ENCODE peak calls at places on chromosomes 1 and 21, in six cellular contexts. E is K562, Y is A549, K is WTC11, D is H1, P is HepG2. C is an unnamed sample.

GRCh38 chr1:221602866-221603265 is 139.0 kb downstream of the DUSP10 start:
- DNase-seq in E (no peak), Y (peak), K (no peak), D (no peak), P (no peak), C (no peak)

GRCh38 chr1:195733408-195733807 is 874.8 kb downstream of the KCNT2 start:
- DNase-seq in E (no peak), Y (no peak), K (no peak), D (no peak), P (no peak), C (no peak)

GRCh38 chr1:14968251-14968812 is 185.2 kb upstream of the TMEM51 start:
- DNase-seq in E (no peak), Y (no peak), K (no peak), D (no peak), P (no peak), C (peak)

GRCh38 chr1:223873044-223873443 is 27.3 kb upstream of the TP53BP2 start:
- DNase-seq in E (no peak), Y (no peak), K (no peak), D (no peak), P (no peak), C (no peak)

GRCh38 chr1:12063141-12064072 is at the start of gene TNFRSF8:
- DNase-seq in E (peak), Y (no peak), K (peak), D (peak), P (no peak), C (no peak)

GRCh38 chr1:7581754-7582264 is 189.3 kb upstream of the VAMP3 start:
- DNase-seq in E (no peak), Y (no peak), K (no peak), D (no peak), P (no peak), C (no peak)

GRCh38 chr1:203913045-203913444 is 51.6 kb downstream of the SNRPE start:
- DNase-seq in E (no peak), Y (no peak), K (no peak), D (no peak), P (no peak), C (no peak)

GRCh38 chr1:206495011-206495461 is 12.3 kb upstream of the RASSF5 start:
- DNase-seq in E (no peak), Y (no peak), K (no peak), D (no peak), P (no peak), C (no peak)

GRCh38 chr1:234911787-234912186 is 216.8 kb downstream of the TOMM20 start:
- DNase-seq in E (no peak), Y (no peak), K (no peak), D (no peak), P (no peak), C (peak)

GRCh38 chr1:64038119-64038518 is 165.3 kb upstream of the UBE2U start:
- DNase-seq in E (no peak), Y (no peak), K (no peak), D (no peak), P (no peak), C (no peak)

GRCh38 chr21:44612669-44613229 is 870 bp downstream of the KRTAP10-8 start:
- DNase-seq in E (no peak), Y (no peak), K (no peak), D (peak), P (no peak), C (no peak)

GRCh38 chr21:15222711-15223110 is 157.9 kb upstream of the NRIP1 start:
- DNase-seq in E (no peak), Y (no peak), K (no peak), D (no peak), P (no peak), C (no peak)

DNA sequence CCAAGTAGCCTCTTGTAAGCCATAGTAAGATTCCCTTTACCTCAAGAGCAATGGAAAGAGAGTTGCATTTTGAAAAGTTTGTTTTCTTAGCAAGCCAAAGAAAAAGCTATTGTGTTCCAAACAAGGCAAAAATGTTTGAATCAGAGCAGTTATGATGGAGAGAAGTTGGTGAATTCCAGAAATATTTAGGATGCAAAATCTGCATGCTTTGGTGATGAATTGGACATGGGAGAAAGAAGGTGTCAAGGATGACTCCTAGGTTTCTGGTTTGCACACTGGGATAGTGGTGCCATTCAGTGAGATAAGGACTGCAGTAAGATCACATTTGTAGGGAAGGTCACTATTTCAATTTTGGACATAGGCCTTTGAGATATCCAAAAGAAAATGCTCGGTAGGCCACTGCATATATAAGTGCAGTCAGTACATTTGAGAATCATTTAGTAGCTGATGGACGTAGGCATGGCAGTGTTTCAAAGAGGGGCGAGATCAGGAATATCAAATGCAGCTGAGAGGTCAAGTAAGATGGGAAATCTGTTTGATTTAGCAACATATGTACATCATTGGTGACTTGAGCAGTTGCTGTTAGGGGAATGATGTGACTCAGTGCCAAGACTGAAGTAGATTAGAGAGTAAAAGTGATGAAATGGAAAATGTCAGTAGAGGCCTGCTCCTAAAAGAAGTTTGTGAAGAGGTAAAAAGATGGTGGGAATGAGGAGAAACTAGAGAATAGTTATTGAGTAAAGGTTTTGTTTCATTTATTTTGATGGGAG is 33.9 kb upstream of the GPR25 start:
- DNase-seq in E (no peak), Y (no peak), K (no peak), D (no peak), P (no peak), C (no peak)
- TF ChIP-seq JUN in E (no peak), Y (no peak), K (no peak), D (no peak), P (no peak), C (no peak)

GRCh38 chr1:33140153-33141149 is 41.4 kb downstream of the TRIM62 start:
- DNase-seq in E (no peak), Y (no peak), K (no peak), D (peak), P (peak), C (no peak)
- TF ChIP-seq JUN in E (no peak), Y (no peak), K (no peak), D (no peak), P (no peak), C (no peak)

GRCh38 chr1:155241069-155241679 is 14.1 kb downstream of the ENTREP3 start:
- DNase-seq in E (peak), Y (peak), K (peak), D (peak), P (peak), C (peak)
- TF ChIP-seq JUN in E (no peak), Y (no peak), K (no peak), D (no peak), P (no peak), C (no peak)

DNA sequence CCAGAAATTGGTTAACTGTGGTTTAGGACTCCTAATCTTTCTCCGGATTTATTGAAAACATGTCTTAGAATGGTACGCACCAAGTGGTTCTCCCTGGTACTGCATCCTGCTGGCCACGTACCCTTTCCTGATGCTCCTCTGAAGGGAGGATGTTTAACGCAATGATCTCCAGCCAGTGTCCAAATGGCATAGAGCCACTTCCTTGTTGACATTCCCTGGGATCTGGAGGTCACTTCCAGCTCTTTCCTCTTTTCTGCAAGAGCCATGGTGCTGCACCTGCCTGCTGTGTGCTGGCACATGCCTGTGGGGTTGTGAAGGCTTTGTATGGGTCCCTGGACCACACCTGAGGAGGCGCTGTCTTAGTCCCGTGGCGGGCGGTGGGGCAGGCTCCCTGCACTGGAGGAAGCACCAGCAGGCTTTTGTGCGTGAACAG is 53.9 kb downstream of the GALNT2 start:
- DNase-seq in E (peak), Y (peak), K (peak), D (peak), P (peak), C (peak)
- TF ChIP-seq JUN in E (no peak), Y (no peak), K (no peak), D (no peak), P (no peak), C (no peak)

GRCh38 chr1:38733761-38734160 is 125.8 kb downstream of the RRAGC start:
- DNase-seq in E (no peak), Y (no peak), K (no peak), D (no peak), P (no peak), C (no peak)

GRCh38 chr1:38727629-38728175 is 131.9 kb downstream of the RRAGC start:
- DNase-seq in E (no peak), Y (no peak), K (no peak), D (no peak), P (no peak), C (no peak)

GRCh38 chr1:38724160-38725131 is 135.1 kb downstream of the RRAGC start:
- DNase-seq in E (peak), Y (no peak), K (no peak), D (no peak), P (no peak), C (peak)

GRCh38 chr1:38730511-38731397 is 128.8 kb downstream of the RRAGC start:
- DNase-seq in E (no peak), Y (no peak), K (no peak), D (no peak), P (no peak), C (no peak)

GRCh38 chr1:38728176-38728908 is 131.2 kb downstream of the RRAGC start:
- DNase-seq in E (no peak), Y (no peak), K (no peak), D (peak), P (no peak), C (peak)
- TF ChIP-seq JUN in E (no peak), Y (no peak), K (no peak), D (no peak), P (no peak), C (peak)